ENCODE peak calls at places on chromosomes 1 and 21, in eight cellular contexts. D is K562, P is psoas muscle, R is upper lobe of right lung, H is aorta, F is A549, U is colonic mucosa, W is thyroid gland. N is an unnamed sample. For H3K4me1, the result is how much of the 10 kb centered on the place peaks cover.

GRCh38 chr1:53593758-53594380 is 134.7 kb downstream of the DMRTB1 start:
- DNase-seq in H (peak), W (peak), F (peak), P (no peak), U (no peak), R (peak), D (peak), N (peak)

GRCh38 chr1:46801323-46802055 is 2.6 kb downstream of the CYP4B1 start:
- DNase-seq in R (no peak), P (no peak), W (peak), U (no peak), D (no peak), H (no peak), F (no peak), N (no peak)

GRCh38 chr1:17719874-17720273 is 35.3 kb upstream of the ACTL8 start:
- DNase-seq in R (no peak), W (no peak), P (no peak), H (no peak), U (no peak), F (no peak), D (no peak), N (no peak)

GRCh38 chr1:181479137-181479745 is 4.1 kb upstream of the CACNA1E start:
- DNase-seq in U (no peak), W (peak), R (no peak), H (no peak), P (peak), F (peak), D (peak), N (peak)

GRCh38 chr1:2633401-2633935 is 652 bp upstream of the MMEL1 start:
- DNase-seq in R (peak), P (no peak), U (no peak), W (no peak), H (no peak), F (no peak), D (no peak), N (no peak)

GRCh38 chr21:44583800-44584147 is 3.4 kb upstream of the KRTAP10-5 start:
- DNase-seq in P (no peak), D (no peak), W (no peak), F (no peak), R (no peak), H (no peak), U (no peak), N (no peak)

GRCh38 chr1:246355421-246356230 is 151.5 kb downstream of the SMYD3 start:
- DNase-seq in P (no peak), D (no peak), F (no peak), H (no peak), U (no peak), R (no peak), W (peak), N (no peak)

GRCh38 chr1:64546018-64546417 is 76.1 kb downstream of the CACHD1 start:
- DNase-seq in W (no peak), F (no peak), U (no peak), P (no peak), H (no peak), R (no peak), D (no peak), N (no peak)

GRCh38 chr1:20233394-20233793 is 47.1 kb upstream of the PLA2G2C start:
- DNase-seq in P (no peak), R (no peak), H (no peak), D (peak), U (no peak), W (no peak), F (peak), N (peak)

GRCh38 chr1:211323156-211324063 is 3.2 kb upstream of the TRAF5 start:
- DNase-seq in W (peak), F (peak), R (no peak), D (peak), U (peak), H (no peak), P (no peak), N (peak)

GRCh38 chr1:44644806-44645205 is 29.5 kb downstream of the TMEM53 start:
- DNase-seq in R (no peak), P (no peak), D (no peak), W (no peak), U (no peak), F (no peak), H (peak), N (no peak)

GRCh38 chr1:44643721-44644330 is 30.5 kb downstream of the TMEM53 start:
- DNase-seq in R (no peak), D (no peak), P (no peak), W (no peak), U (no peak), H (no peak), F (no peak), N (no peak)

GRCh38 chr1:44641126-44642102 is 32.9 kb downstream of the TMEM53 start:
- DNase-seq in H (no peak), P (no peak), D (no peak), U (no peak), W (no peak), R (no peak), F (no peak), N (no peak)

GRCh38 chr1:44642255-44642654 is 32.0 kb downstream of the TMEM53 start:
- DNase-seq in H (no peak), W (no peak), R (no peak), F (no peak), D (no peak), P (no peak), U (no peak), N (no peak)

DNA sequence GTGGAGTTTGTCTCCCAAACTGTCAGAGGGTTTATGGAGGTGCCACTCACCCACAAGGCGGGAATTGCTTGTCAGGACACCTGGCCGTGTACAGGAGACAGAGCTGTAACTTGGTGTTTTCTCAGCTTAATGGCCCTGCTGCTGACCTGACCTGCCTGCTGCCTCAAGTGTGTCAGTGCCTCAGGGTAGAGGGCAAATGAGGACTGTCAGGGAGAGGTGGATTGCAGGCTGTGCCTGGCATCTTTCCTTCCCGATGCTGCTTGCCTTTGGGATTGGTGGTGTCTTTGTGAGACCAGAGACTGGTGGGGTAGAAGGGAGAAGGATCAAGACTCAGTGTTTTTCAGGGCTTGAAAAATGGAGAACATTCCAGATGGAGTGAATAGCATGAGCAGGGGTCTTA is 31.4 kb downstream of the TMEM53 start:
- DNase-seq in F (no peak), W (no peak), D (no peak), U (no peak), R (no peak), P (no peak), H (no peak), N (no peak)
- H3K4me1 ChIP-seq in F (under half), W (under half), D (under half), U (under half), R (under half), P (half or more), H (under half), N (under half)

DNA sequence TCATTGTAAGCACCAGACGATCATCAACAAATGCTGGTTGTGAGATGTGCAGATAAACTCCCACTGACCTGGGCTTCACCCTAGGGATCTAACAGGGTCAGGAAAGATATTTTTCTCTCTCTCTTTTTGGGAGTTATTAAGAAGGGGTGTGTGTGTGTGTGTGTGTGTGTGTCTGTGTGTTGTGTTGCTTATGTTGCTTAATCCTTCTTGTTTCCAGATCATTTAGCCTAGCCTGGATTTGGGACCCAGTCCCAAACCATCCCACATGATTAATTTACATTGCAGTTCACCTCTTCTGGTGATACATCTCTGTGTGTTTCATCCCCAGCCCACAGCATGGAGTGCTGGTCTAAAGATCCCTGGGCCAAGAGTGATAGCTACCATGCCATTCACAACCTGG is 122.8 kb upstream of the IPO9 start:
- DNase-seq in R (no peak), W (no peak), U (no peak), P (no peak), F (no peak), H (no peak), D (no peak), N (no peak)
- H3K4me1 ChIP-seq in R (under half), W (under half), U (under half), P (under half), F (under half), H (under half), D (under half), N (under half)

DNA sequence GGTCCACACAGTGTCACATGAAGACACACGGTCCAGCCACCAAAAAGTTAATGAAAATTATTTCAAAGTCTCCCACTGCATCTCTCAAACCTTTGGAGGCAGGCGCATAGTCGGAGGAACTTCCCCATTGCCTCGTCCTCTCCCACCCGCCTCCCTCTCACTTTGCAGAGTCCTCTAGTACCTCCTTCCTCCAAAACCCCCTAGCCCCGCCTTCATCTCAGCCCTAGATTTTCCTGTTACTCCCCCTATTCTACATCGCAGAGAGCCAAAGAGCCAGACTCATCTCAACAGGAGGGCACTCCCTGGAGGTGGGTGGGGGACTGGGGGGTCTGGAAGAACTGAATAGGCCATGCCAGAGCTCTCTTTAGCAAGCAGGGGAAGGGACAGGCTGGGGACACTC is 79.3 kb downstream of the DISP3 start:
- DNase-seq in H (no peak), U (no peak), F (no peak), W (no peak), D (no peak), R (peak), P (no peak), N (no peak)
- H3K4me1 ChIP-seq in H (under half), U (under half), F (under half), W (under half), D (under half), R (under half), P (under half), N (under half)

GRCh38 chr1:223074427-223074826 is 68.6 kb downstream of the TLR5 start:
- DNase-seq in W (no peak), D (no peak), F (no peak), R (no peak), P (no peak), U (no peak), H (no peak), N (no peak)
- H3K4me1 ChIP-seq in W (under half), D (under half), F (under half), R (under half), P (under half), U (under half), H (under half), N (under half)

DNA sequence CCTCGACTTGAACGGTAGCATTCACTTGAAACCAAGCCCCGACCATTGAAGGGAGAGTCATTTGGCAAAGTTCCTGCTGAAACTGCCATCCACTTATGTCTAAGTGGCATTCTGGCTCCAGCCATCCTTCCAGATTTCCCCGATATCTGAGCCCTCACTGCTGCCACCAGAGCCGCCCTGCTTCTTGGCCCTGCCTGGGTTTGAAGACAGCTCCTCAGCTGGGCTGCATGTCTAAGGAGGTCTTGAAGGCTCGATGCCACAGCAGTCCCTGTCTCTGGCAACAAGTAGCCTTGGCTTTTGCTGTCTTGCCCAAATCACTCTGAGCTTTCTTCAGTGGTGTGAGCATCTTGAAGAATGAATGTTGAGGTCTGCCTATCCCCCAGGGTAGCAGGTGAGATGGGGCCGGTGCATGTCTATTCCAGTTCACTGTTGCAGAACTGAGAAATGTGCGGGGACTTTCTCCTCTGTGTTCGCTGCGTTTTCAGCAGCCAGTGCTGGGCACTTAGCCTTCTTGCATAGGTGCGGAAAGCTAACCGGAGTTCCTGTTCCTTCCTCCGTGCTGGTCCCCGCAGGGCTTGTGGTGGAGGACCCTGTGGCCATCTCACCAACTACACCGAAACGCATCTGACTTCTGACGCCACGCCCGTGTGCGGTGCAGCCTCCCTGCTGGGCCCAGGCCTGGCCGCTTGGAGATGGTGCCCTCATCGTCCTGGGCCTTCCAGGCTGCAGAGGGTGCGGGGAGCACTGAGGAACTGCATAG is 29.2 kb downstream of the MAN1C1 start:
- DNase-seq in U (no peak), F (no peak), R (peak), D (no peak), P (no peak), H (no peak), W (peak), N (no peak)
- H3K4me1 ChIP-seq in U (under half), F (under half), R (under half), D (under half), P (under half), H (under half), W (under half), N (under half)

GRCh38 chr1:920506-920905 is 3.2 kb upstream of the SAMD11 start:
- DNase-seq in W (no peak), H (no peak), P (no peak), U (no peak), D (no peak), F (no peak), R (no peak), N (no peak)
- H3K4me1 ChIP-seq in W (under half), H (under half), P (under half), U (under half), D (half or more), F (under half), R (under half), N (under half)

GRCh38 chr1:207814469-207814868 is 62.6 kb downstream of the CD46 start:
- DNase-seq in P (no peak), F (no peak), W (no peak), D (no peak), H (no peak), U (no peak), R (no peak), N (no peak)
- H3K4me1 ChIP-seq in P (half or more), F (under half), W (half or more), D (under half), H (under half), U (under half), R (half or more), N (under half)

GRCh38 chr1:198679535-198680173 is 40.8 kb downstream of the PTPRC start:
- DNase-seq in H (peak), W (no peak), F (no peak), D (no peak), P (no peak), U (no peak), R (no peak), N (peak)
- H3K4me1 ChIP-seq in H (under half), W (under half), F (under half), D (under half), P (under half), U (under half), R (under half), N (under half)

GRCh38 chr1:94856004-94856403 is 35.8 kb downstream of the SLC44A3 start:
- DNase-seq in P (no peak), U (peak), R (no peak), W (no peak), F (no peak), H (no peak), D (no peak), N (peak)

GRCh38 chr1:94855307-94855700 is 35.1 kb downstream of the SLC44A3 start:
- DNase-seq in D (no peak), P (no peak), R (no peak), H (no peak), U (peak), F (no peak), W (peak), N (no peak)

GRCh38 chr1:94854458-94855306 is 34.5 kb downstream of the SLC44A3 start:
- DNase-seq in P (peak), F (peak), D (peak), R (peak), U (peak), H (peak), W (peak), N (peak)

GRCh38 chr1:94858276-94858675 is 38.1 kb downstream of the SLC44A3 start:
- DNase-seq in P (no peak), U (no peak), D (no peak), F (no peak), R (no peak), W (peak), H (no peak), N (peak)

GRCh38 chr1:94856868-94857267 is 36.7 kb downstream of the SLC44A3 start:
- DNase-seq in W (no peak), D (no peak), P (no peak), U (no peak), F (no peak), H (no peak), R (no peak), N (no peak)
- H3K4me1 ChIP-seq in W (under half), D (under half), P (under half), U (under half), F (under half), H (under half), R (under half), N (under half)

GRCh38 chr1:107483949-107484348 is 343.1 kb downstream of the NTNG1 start:
- DNase-seq in W (no peak), P (no peak), R (no peak), U (no peak), F (no peak), D (no peak), H (no peak), N (no peak)
- H3K4me1 ChIP-seq in W (under half), P (under half), R (under half), U (under half), F (under half), D (under half), H (under half), N (under half)